ENCODE peak calls at places on chromosomes 16 and 17, in seven cellular contexts. R, H, K, W, V, D and G are unnamed samples.

GRCh38 chr17:7215652-7216139 is 3.9 kb downstream of the DLG4 start:
- DNase-seq in D (no peak), R (no peak), W (no peak), V (no peak), K (no peak), H (peak; percentile 25), G (no peak)

GRCh38 chr17:47687748-47688147 is 6.2 kb upstream of the TBKBP1 start:
- DNase-seq in V (no peak), R (no peak), D (no peak), W (no peak), H (no peak), K (no peak), G (peak; percentile 18)

GRCh38 chr16:82061861-82062525 is 26.9 kb downstream of the HSD17B2 start:
- DNase-seq in H (peak; percentile 36), V (no peak), D (no peak), K (peak; percentile 57), R (peak; percentile 24), W (peak; percentile 10), G (no peak)

GRCh38 chr16:86083382-86084002 is 184.5 kb downstream of the IRF8 start:
- DNase-seq in K (no peak), D (no peak), W (no peak), V (no peak), R (no peak), H (no peak), G (no peak)

GRCh38 chr17:38509772-38510423 is 81.6 kb downstream of the ARHGAP23 start:
- DNase-seq in H (no peak), W (no peak), D (no peak), V (no peak), K (no peak), R (no peak), G (no peak)

GRCh38 chr17:48546924-48547838 is 2.3 kb upstream of the HOXB2 start:
- DNase-seq in H (no peak), D (no peak), K (no peak), R (no peak), W (no peak), V (no peak), G (no peak)

GRCh38 chr16:85935957-85936760 is 37.2 kb downstream of the IRF8 start:
- DNase-seq in K (no peak), W (no peak), V (no peak), D (no peak), H (peak; percentile 72), R (no peak), G (no peak)

GRCh38 chr16:87233928-87234327 is 83.3 kb downstream of the C16orf95 start:
- DNase-seq in W (no peak), D (no peak), H (peak; percentile 4), V (no peak), R (peak; percentile 57), K (peak; percentile 36), G (no peak)

GRCh38 chr16:58492735-58493134 is 7.2 kb upstream of the NDRG4 start:
- DNase-seq in K (no peak), V (no peak), H (no peak), D (no peak), R (no peak), W (no peak), G (no peak)

GRCh38 chr17:6589266-6589946 is 33.1 kb upstream of the PITPNM3 start:
- DNase-seq in D (no peak), H (no peak), W (no peak), R (no peak), V (no peak), K (no peak), G (no peak)

GRCh38 chr16:73179671-73180370 is 131.9 kb upstream of the ZFHX3 start:
- DNase-seq in H (no peak), W (no peak), R (no peak), V (no peak), K (no peak), D (no peak), G (no peak)

GRCh38 chr17:80261159-80261894 is 675 bp downstream of the RNF213 start:
- DNase-seq in R (peak; percentile 24), W (peak; percentile 51), H (peak; percentile 82), V (no peak), D (no peak), K (peak; percentile 85), G (peak; percentile 49)

GRCh38 chr16:69057400-69058378 is 47.8 kb upstream of the HAS3 start:
- DNase-seq in V (peak; percentile 73), D (no peak), R (peak; percentile 87), H (no peak), K (peak; percentile 95), W (no peak), G (peak; percentile 78)

GRCh38 chr17:77755410-77755963 is 203.0 kb upstream of the TNRC6C start:
- DNase-seq in K (no peak), R (no peak), V (no peak), H (no peak), W (no peak), D (no peak), G (no peak)

GRCh38 chr17:2634361-2634960 is 41.0 kb downstream of the PAFAH1B1 start:
- DNase-seq in D (no peak), V (peak; percentile 96), H (no peak), K (peak; percentile 56), W (no peak), R (peak; percentile 25), G (peak; percentile 80)

GRCh38 chr17:75010683-75011406 is 1.6 kb upstream of the MRPL58 start:
- DNase-seq in W (no peak), R (no peak), K (peak; percentile 64), V (no peak), D (peak; percentile 65), H (no peak), G (peak; percentile 44)

GRCh38 chr16:69613283-69614154 is 47.8 kb downstream of the NFAT5 start:
- DNase-seq in K (peak; percentile 54), R (no peak), W (no peak), V (no peak), D (no peak), H (no peak), G (peak; percentile 86)

GRCh38 chr16:3021449-3022207 is 1.5 kb downstream of the TNFRSF12A start:
- DNase-seq in K (peak; percentile 93), D (peak; percentile 80), W (peak; percentile 92), V (peak; percentile 68), H (peak; percentile 80), R (peak; percentile 91), G (peak; percentile 93)

GRCh38 chr17:50689956-50690886 is 17.5 kb downstream of the ANKRD40 start:
- DNase-seq in D (no peak), H (no peak), K (peak; percentile 69), V (no peak), W (no peak), R (no peak), G (no peak)

GRCh38 chr16:8858994-8859912 is 9.6 kb downstream of the CARHSP1 start:
- DNase-seq in W (no peak), V (no peak), D (no peak), K (no peak), H (no peak), R (no peak), G (no peak)

GRCh38 chr16:29962344-29962994 is 590 bp downstream of the TMEM219 start:
- DNase-seq in W (no peak), H (no peak), D (no peak), V (no peak), K (peak; percentile 30), R (no peak), G (no peak)

GRCh38 chr17:45009676-45010467 is 41.6 kb downstream of the DCAKD start:
- DNase-seq in V (no peak), H (no peak), K (no peak), W (no peak), D (no peak), R (no peak), G (no peak)

GRCh38 chr17:4893721-4894560 is 5.4 kb upstream of the C17orf107 start:
- DNase-seq in D (no peak), R (no peak), V (no peak), K (no peak), H (no peak), W (no peak), G (no peak)

GRCh38 chr16:56316545-56316944 is 108.8 kb downstream of the AMFR start:
- DNase-seq in K (no peak), W (no peak), V (no peak), D (no peak), R (no peak), H (no peak), G (no peak)
- TF ChIP-seq CTCF in K (no peak), W (no peak), V (peak; percentile 18), D (no peak), R (no peak), H (no peak), G (no peak)

DNA sequence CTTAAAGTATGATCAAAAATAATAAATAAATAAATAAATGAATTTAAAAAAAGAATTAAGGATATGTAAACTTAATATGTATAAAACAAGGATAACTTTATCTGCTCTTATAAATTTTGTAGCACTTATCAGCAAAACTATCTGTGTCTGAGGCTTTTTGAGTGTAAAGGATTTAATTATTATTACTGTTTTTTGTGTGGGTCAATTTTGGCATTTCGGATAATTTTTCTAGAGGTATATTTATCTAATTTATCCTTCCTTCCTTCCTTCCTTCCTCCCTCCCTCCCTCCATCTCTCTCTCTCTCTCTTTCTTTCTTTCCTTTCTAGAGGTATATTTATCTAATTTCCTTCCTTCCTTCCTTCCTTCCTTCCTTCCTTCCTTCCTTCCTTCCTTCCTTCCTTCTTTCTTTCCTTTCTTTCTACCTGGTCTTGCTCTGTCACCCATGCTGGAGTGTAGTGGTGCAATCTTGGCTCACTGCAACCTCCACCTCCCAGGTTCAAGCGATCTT is 120.8 kb downstream of the ABCA8 start:
- DNase-seq in D (no peak), R (no peak), K (no peak), H (no peak), W (no peak), V (no peak), G (no peak)
- H3K27ac ChIP-seq in D (no peak overlapping the region), R (no peak overlapping the region), K (no peak overlapping the region), H (no peak overlapping the region), W (no peak overlapping the region), V (no peak overlapping the region), G (no peak overlapping the region)

DNA sequence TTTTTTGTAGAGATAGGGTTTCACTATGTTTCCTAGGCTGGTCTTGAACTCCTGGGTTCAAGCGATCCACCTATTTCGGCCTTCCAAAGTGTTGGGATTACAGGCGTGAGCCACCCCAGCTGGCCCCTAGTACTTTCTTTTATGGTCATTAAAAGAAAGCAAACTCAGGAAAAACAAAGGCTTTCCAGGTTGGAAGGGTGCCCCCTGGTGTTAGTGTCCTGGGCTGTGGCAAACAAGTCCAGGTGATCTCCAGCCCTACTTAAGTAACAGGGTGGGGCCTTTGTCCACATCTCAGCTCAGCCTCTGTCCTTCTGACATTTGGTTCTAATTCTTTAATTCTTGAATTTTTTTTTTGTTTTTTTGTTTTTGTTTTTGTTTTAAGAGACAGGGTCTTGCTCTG is 6.9 kb downstream of the IGFBP4 start:
- DNase-seq in D (no peak), R (no peak), W (no peak), V (no peak), K (peak; percentile 87), H (peak; percentile 55), G (no peak)
- TF ChIP-seq CTCF in D (peak; percentile 46), R (peak; percentile 76), W (peak; percentile 63), V (peak; percentile 88), K (peak; percentile 76), H (peak; percentile 80), G (peak; percentile 72)

GRCh38 chr16:6573577-6573976 is 759.1 kb upstream of the RBFOX1 start:
- DNase-seq in W (peak; percentile 70), K (no peak), R (no peak), H (no peak), D (no peak), V (no peak), G (no peak)

GRCh38 chr16:6574146-6574545 is 758.5 kb upstream of the RBFOX1 start:
- DNase-seq in R (no peak), W (no peak), K (no peak), V (no peak), H (no peak), D (no peak), G (no peak)

GRCh38 chr16:6571044-6571443 is 761.6 kb upstream of the RBFOX1 start:
- DNase-seq in W (no peak), R (no peak), D (no peak), K (no peak), H (no peak), V (no peak), G (no peak)

GRCh38 chr16:6570520-6570919 is 762.1 kb upstream of the RBFOX1 start:
- DNase-seq in R (no peak), V (no peak), W (no peak), D (no peak), K (no peak), H (no peak), G (no peak)
- H3K27ac ChIP-seq in R (no peak overlapping the region), V (no peak overlapping the region), W (no peak overlapping the region), D (no peak overlapping the region), K (no peak overlapping the region), H (no peak overlapping the region), G (no peak overlapping the region)